ENCODE peak calls at places on chromosome 20, in nine cellular contexts. E is ovary, X is DMS79, D is left cardiac atrium, I is dorsolateral prefrontal cortex, H is T-helper 2 cell, U is iPS-NIHi11, C is GM23338, W is osteocyte. J is an unnamed sample.

GRCh38 chr20:15834857-15835256 is 738.4 kb downstream of the KIF16B start:
- DNase-seq in C (no peak), D (no peak), U (no peak), E (no peak), W (no peak), I (no peak), H (no peak), X (no peak), J (no peak)

GRCh38 chr20:4774209-4774608 is 52.5 kb downstream of the PRND start:
- DNase-seq in H (no peak), U (no peak), E (no peak), I (no peak), W (no peak), X (no peak), C (no peak), D (no peak), J (no peak)

GRCh38 chr20:49029203-49029602 is 16.9 kb upstream of the CSE1L start:
- DNase-seq in E (no peak), C (no peak), W (no peak), D (no peak), X (no peak), H (no peak), U (no peak), I (no peak), J (no peak)

GRCh38 chr20:32474009-32474716 is 111.0 kb downstream of the NOL4L start:
- DNase-seq in D (no peak), X (peak), W (no peak), I (no peak), H (no peak), E (peak), C (no peak), U (no peak), J (no peak)

GRCh38 chr20:2302369-2302768 is 6.6 kb downstream of the TGM3 start:
- DNase-seq in D (no peak), H (no peak), X (no peak), W (no peak), I (no peak), C (peak), E (no peak), U (peak), J (no peak)

GRCh38 chr20:6053776-6054688 is at the start of gene LRRN4:
- DNase-seq in C (peak), I (no peak), X (peak), D (no peak), U (peak), E (no peak), W (no peak), H (no peak), J (no peak)

GRCh38 chr20:22776369-22776768 is 192.0 kb upstream of the FOXA2 start:
- DNase-seq in C (no peak), E (no peak), W (no peak), D (no peak), H (no peak), I (no peak), X (no peak), U (no peak), J (no peak)

GRCh38 chr20:34515484-34516037 is 661 bp upstream of the DYNLRB1 start:
- DNase-seq in D (peak), X (peak), C (peak), W (peak), U (peak), I (peak), H (peak), E (peak), J (peak)

GRCh38 chr20:16539280-16539679 is 34.0 kb downstream of the KIF16B start:
- DNase-seq in I (no peak), E (no peak), U (no peak), W (no peak), H (no peak), C (no peak), D (no peak), X (no peak), J (no peak)

GRCh38 chr20:63096681-63097335 is 90.0 kb upstream of the BHLHE23 start:
- DNase-seq in W (peak), X (no peak), C (no peak), H (no peak), I (peak), D (peak), E (no peak), U (peak), J (no peak)

GRCh38 chr20:24766826-24767622 is 182.0 kb upstream of the CST7 start:
- DNase-seq in C (no peak), E (no peak), I (no peak), D (no peak), W (peak), X (no peak), U (no peak), H (no peak), J (no peak)

GRCh38 chr20:9918360-9918759 is 79.5 kb upstream of the PAK5 start:
- DNase-seq in H (no peak), X (no peak), C (no peak), I (no peak), D (no peak), U (no peak), E (no peak), W (no peak), J (no peak)